ENCODE peak calls at places on chromosome 4, in seven cellular contexts. C, I, G, H, K, X and Z are unnamed samples.

GRCh38 chr4:71259911-71260331 is 78.9 kb upstream of the SLC4A4 start:
- DNase-seq in C (no peak), I (no peak), G (no peak), H (no peak), K (no peak), X (no peak), Z (no peak)

GRCh38 chr4:179196511-179196910 is 1754.3 kb upstream of the AGA start:
- DNase-seq in C (no peak), I (no peak), G (peak), H (no peak), K (no peak), X (no peak), Z (no peak)

GRCh38 chr4:165953181-165953580 is 80.1 kb downstream of the TLL1 start:
- DNase-seq in C (no peak), I (no peak), G (no peak), H (no peak), K (no peak), X (no peak), Z (no peak)

GRCh38 chr4:2330119-2331042 is 68.5 kb upstream of the MXD4 start:
- DNase-seq in C (peak), I (no peak), G (no peak), H (no peak), K (no peak), X (no peak), Z (no peak)

GRCh38 chr4:152102184-152103000 is 341.6 kb upstream of the GATB start:
- DNase-seq in C (peak), I (no peak), G (no peak), H (no peak), K (no peak), X (no peak), Z (no peak)

GRCh38 chr4:113684534-113685091 is 76.9 kb downstream of the CAMK2D start:
- DNase-seq in C (no peak), I (no peak), G (peak), H (no peak), K (peak), X (peak), Z (no peak)

GRCh38 chr4:165325732-165326512 is 1.5 kb upstream of the MSMO1 start:
- DNase-seq in C (peak), I (no peak), G (peak), H (no peak), K (no peak), X (peak), Z (no peak)

GRCh38 chr4:126427781-126428360 is 1113.1 kb downstream of the FAT4 start:
- DNase-seq in C (no peak), I (no peak), G (no peak), H (no peak), K (no peak), X (no peak), Z (no peak)

GRCh38 chr4:27186710-27187109 is 326.1 kb downstream of the STIM2 start:
- DNase-seq in C (no peak), I (no peak), G (no peak), H (no peak), K (no peak), X (no peak), Z (no peak)

GRCh38 chr4:8817813-8818062 is 53.9 kb downstream of the HMX1 start:
- DNase-seq in C (no peak), I (peak), G (no peak), H (no peak), K (no peak), X (peak), Z (no peak)